ENCODE peak calls at places on chromosomes 16 and 17, in eight cellular contexts. R, I, Q, K, U, M, V and G are unnamed samples.

GRCh38 chr17:56592487-56593072 is 919 bp upstream of the NOG start:
- DNase-seq in R (peak), I (peak), Q (peak), K (peak), U (peak), M (peak), V (peak), G (peak)

GRCh38 chr17:79952265-79952877 is 83.3 kb downstream of the TBC1D16 start:
- DNase-seq in R (peak), I (no peak), Q (no peak), K (no peak), U (no peak), M (no peak), V (no peak), G (no peak)

GRCh38 chr17:82106697-82107305 is 8.8 kb upstream of the FASN start:
- DNase-seq in R (peak), I (no peak), Q (no peak), K (no peak), U (no peak), M (no peak), V (no peak), G (no peak)

GRCh38 chr16:10878644-10879498 is 1.9 kb downstream of the CIITA start:
- DNase-seq in R (peak), I (no peak), Q (peak), K (no peak), U (peak), M (no peak), V (no peak), G (no peak)

GRCh38 chr16:49858200-49859129 is 2.6 kb upstream of the ZNF423 start:
- DNase-seq in R (peak), I (no peak), Q (no peak), K (peak), U (peak), M (no peak), V (no peak), G (no peak)

GRCh38 chr17:57186231-57187019 is 69.9 kb upstream of the MSI2 start:
- DNase-seq in R (no peak), I (no peak), Q (no peak), K (no peak), U (no peak), M (no peak), V (no peak), G (no peak)

GRCh38 chr17:44795421-44795820 is 34.7 kb downstream of the GJC1 start:
- DNase-seq in R (no peak), I (no peak), Q (no peak), K (no peak), U (no peak), M (no peak), V (no peak), G (no peak)

GRCh38 chr17:80428363-80428762 is 13.4 kb downstream of the ENDOV start:
- DNase-seq in R (no peak), I (no peak), Q (no peak), K (no peak), U (peak), M (no peak), V (no peak), G (no peak)

GRCh38 chr16:30667361-30667905 is 9.2 kb downstream of the FBRS start:
- DNase-seq in R (no peak), I (no peak), Q (no peak), K (no peak), U (no peak), M (no peak), V (no peak), G (no peak)

GRCh38 chr16:89330177-89330856 is 112.8 kb downstream of the ZNF778 start:
- DNase-seq in R (no peak), I (peak), Q (no peak), K (peak), U (peak), M (peak), V (peak), G (no peak)

GRCh38 chr17:13525876-13526275 is 75.9 kb downstream of the HS3ST3A1 start:
- DNase-seq in R (peak), I (no peak), Q (no peak), K (no peak), U (no peak), M (no peak), V (no peak), G (no peak)

GRCh38 chr16:81740163-81740562 is 38.9 kb upstream of the PLCG2 start:
- DNase-seq in R (no peak), I (no peak), Q (no peak), K (no peak), U (no peak), M (no peak), V (no peak), G (no peak)

GRCh38 chr17:45009676-45010467 is 41.6 kb downstream of the DCAKD start:
- DNase-seq in R (no peak), I (no peak), Q (no peak), K (peak), U (no peak), M (no peak), V (no peak), G (no peak)

GRCh38 chr17:57206928-57207327 is 49.4 kb upstream of the MSI2 start:
- DNase-seq in R (no peak), I (no peak), Q (no peak), K (no peak), U (no peak), M (no peak), V (no peak), G (no peak)

GRCh38 chr16:30740364-30741251 is 7.6 kb upstream of the PHKG2 start:
- DNase-seq in R (no peak), I (no peak), Q (no peak), K (no peak), U (peak), M (peak), V (peak), G (no peak)

GRCh38 chr17:83012161-83012800 is 67.1 kb upstream of the METRNL start:
- DNase-seq in R (no peak), I (no peak), Q (no peak), K (no peak), U (no peak), M (no peak), V (no peak), G (no peak)

GRCh38 chr16:8620535-8620934 is 963 bp upstream of the METTL22 start:
- DNase-seq in R (no peak), I (no peak), Q (no peak), K (no peak), U (no peak), M (no peak), V (no peak), G (no peak)

GRCh38 chr17:51660266-51660665 is 399.9 kb downstream of the UTP18 start:
- DNase-seq in R (no peak), I (no peak), Q (no peak), K (no peak), U (no peak), M (no peak), V (no peak), G (no peak)

GRCh38 chr17:81502471-81503017 is 10.1 kb downstream of the ACTG1 start:
- DNase-seq in R (no peak), I (no peak), Q (no peak), K (no peak), U (no peak), M (no peak), V (no peak), G (no peak)

GRCh38 chr16:66578596-66579531 is at the start of gene CMTM2:
- DNase-seq in R (peak), I (no peak), Q (no peak), K (no peak), U (no peak), M (no peak), V (no peak), G (no peak)

GRCh38 chr16:6032438-6032837 is 934.8 kb upstream of the EEF2KMT start:
- DNase-seq in R (no peak), I (no peak), Q (no peak), K (no peak), U (no peak), M (no peak), V (no peak), G (no peak)

GRCh38 chr16:53434436-53435065 is at the start of gene RBL2:
- DNase-seq in R (peak), I (peak), Q (peak), K (peak), U (peak), M (peak), V (peak), G (peak)